ENCODE peak calls at places on chromosomes 7 and 10, in six cellular contexts. One of them, this sample, is unnamed.

GRCh38 chr10:23974886-23975830 is 233.8 kb upstream of the KIAA1217 start:
- DNase-seq in NB4: no peak
- DNase-seq in retina: no peak
- DNase-seq in stimulated activated CD4-positive, alpha-beta T cell treated with anti-CD3 and anti-CD28 coated beads, Interleukin-15, amount 100 ng/mL, for 1 hour: no peak
- DNase-seq in A172: no peak
- DNase-seq in AML-193: no peak
- DNase-seq in this sample: no peak

GRCh38 chr10:78973901-78974408 is 94.8 kb upstream of the ZMIZ1 start:
- DNase-seq in NB4: peak
- DNase-seq in retina: peak
- DNase-seq in stimulated activated CD4-positive, alpha-beta T cell treated with anti-CD3 and anti-CD28 coated beads, Interleukin-15, amount 100 ng/mL, for 1 hour: no peak
- DNase-seq in A172: peak
- DNase-seq in AML-193: no peak
- DNase-seq in this sample: peak

GRCh38 chr7:106143711-106144347 is 31.7 kb upstream of the SYPL1 start:
- DNase-seq in NB4: no peak
- DNase-seq in retina: no peak
- DNase-seq in stimulated activated CD4-positive, alpha-beta T cell treated with anti-CD3 and anti-CD28 coated beads, Interleukin-15, amount 100 ng/mL, for 1 hour: no peak
- DNase-seq in A172: no peak
- DNase-seq in AML-193: no peak
- DNase-seq in this sample: no peak

GRCh38 chr10:3897156-3897555 is 112.1 kb upstream of the KLF6 start:
- DNase-seq in NB4: no peak
- DNase-seq in retina: no peak
- DNase-seq in stimulated activated CD4-positive, alpha-beta T cell treated with anti-CD3 and anti-CD28 coated beads, Interleukin-15, amount 100 ng/mL, for 1 hour: no peak
- DNase-seq in A172: peak
- DNase-seq in AML-193: no peak
- DNase-seq in this sample: peak

GRCh38 chr10:17599089-17599488 is 18.1 kb downstream of the HACD1 start:
- DNase-seq in NB4: peak
- DNase-seq in retina: peak
- DNase-seq in stimulated activated CD4-positive, alpha-beta T cell treated with anti-CD3 and anti-CD28 coated beads, Interleukin-15, amount 100 ng/mL, for 1 hour: no peak
- DNase-seq in A172: peak
- DNase-seq in AML-193: no peak
- DNase-seq in this sample: no peak

GRCh38 chr10:53315709-53316108 is 543.1 kb upstream of the MBL2 start:
- DNase-seq in NB4: no peak
- DNase-seq in retina: no peak
- DNase-seq in stimulated activated CD4-positive, alpha-beta T cell treated with anti-CD3 and anti-CD28 coated beads, Interleukin-15, amount 100 ng/mL, for 1 hour: no peak
- DNase-seq in A172: no peak
- DNase-seq in AML-193: no peak
- DNase-seq in this sample: no peak

GRCh38 chr7:128427289-128427891 is 17.6 kb upstream of the IMPDH1 start:
- DNase-seq in NB4: peak
- DNase-seq in retina: peak
- DNase-seq in stimulated activated CD4-positive, alpha-beta T cell treated with anti-CD3 and anti-CD28 coated beads, Interleukin-15, amount 100 ng/mL, for 1 hour: no peak
- DNase-seq in A172: peak
- DNase-seq in AML-193: peak
- DNase-seq in this sample: no peak

GRCh38 chr10:43891241-43891640 is 242.6 kb upstream of the ZNF32 start:
- DNase-seq in NB4: no peak
- DNase-seq in retina: no peak
- DNase-seq in stimulated activated CD4-positive, alpha-beta T cell treated with anti-CD3 and anti-CD28 coated beads, Interleukin-15, amount 100 ng/mL, for 1 hour: no peak
- DNase-seq in A172: no peak
- DNase-seq in AML-193: no peak
- DNase-seq in this sample: no peak

GRCh38 chr10:31528834-31529233 is 209.8 kb downstream of the ZEB1 start:
- DNase-seq in NB4: no peak
- DNase-seq in retina: no peak
- DNase-seq in stimulated activated CD4-positive, alpha-beta T cell treated with anti-CD3 and anti-CD28 coated beads, Interleukin-15, amount 100 ng/mL, for 1 hour: no peak
- DNase-seq in A172: no peak
- DNase-seq in AML-193: no peak
- DNase-seq in this sample: no peak

GRCh38 chr7:112173214-112173905 is 32.8 kb downstream of the DOCK4 start:
- DNase-seq in NB4: no peak
- DNase-seq in retina: peak
- DNase-seq in stimulated activated CD4-positive, alpha-beta T cell treated with anti-CD3 and anti-CD28 coated beads, Interleukin-15, amount 100 ng/mL, for 1 hour: no peak
- DNase-seq in A172: no peak
- DNase-seq in AML-193: no peak
- DNase-seq in this sample: no peak

GRCh38 chr10:131767716-131768115 is 133.1 kb upstream of the PPP2R2D start:
- DNase-seq in NB4: no peak
- DNase-seq in retina: no peak
- DNase-seq in stimulated activated CD4-positive, alpha-beta T cell treated with anti-CD3 and anti-CD28 coated beads, Interleukin-15, amount 100 ng/mL, for 1 hour: no peak
- DNase-seq in A172: no peak
- DNase-seq in AML-193: no peak
- DNase-seq in this sample: no peak

GRCh38 chr7:98251251-98251843 is 685 bp downstream of the TECPR1 start:
- DNase-seq in NB4: peak
- DNase-seq in retina: no peak
- DNase-seq in stimulated activated CD4-positive, alpha-beta T cell treated with anti-CD3 and anti-CD28 coated beads, Interleukin-15, amount 100 ng/mL, for 1 hour: peak
- DNase-seq in A172: peak
- DNase-seq in AML-193: no peak
- DNase-seq in this sample: no peak

GRCh38 chr7:152006336-152006735 is 19.1 kb upstream of the GALNT11 start:
- DNase-seq in NB4: no peak
- DNase-seq in retina: no peak
- DNase-seq in stimulated activated CD4-positive, alpha-beta T cell treated with anti-CD3 and anti-CD28 coated beads, Interleukin-15, amount 100 ng/mL, for 1 hour: no peak
- DNase-seq in A172: peak
- DNase-seq in AML-193: no peak
- DNase-seq in this sample: no peak

GRCh38 chr10:50260791-50261281 is 9.5 kb upstream of the ASAH2 start:
- DNase-seq in NB4: peak
- DNase-seq in retina: no peak
- DNase-seq in stimulated activated CD4-positive, alpha-beta T cell treated with anti-CD3 and anti-CD28 coated beads, Interleukin-15, amount 100 ng/mL, for 1 hour: no peak
- DNase-seq in A172: no peak
- DNase-seq in AML-193: no peak
- DNase-seq in this sample: no peak

GRCh38 chr7:45660201-45660900 is 86.2 kb downstream of the ADCY1 start:
- DNase-seq in NB4: no peak
- DNase-seq in retina: no peak
- DNase-seq in stimulated activated CD4-positive, alpha-beta T cell treated with anti-CD3 and anti-CD28 coated beads, Interleukin-15, amount 100 ng/mL, for 1 hour: no peak
- DNase-seq in A172: no peak
- DNase-seq in AML-193: no peak
- DNase-seq in this sample: no peak

GRCh38 chr7:83486957-83487356 is 162.0 kb downstream of the SEMA3E start:
- DNase-seq in NB4: no peak
- DNase-seq in retina: no peak
- DNase-seq in stimulated activated CD4-positive, alpha-beta T cell treated with anti-CD3 and anti-CD28 coated beads, Interleukin-15, amount 100 ng/mL, for 1 hour: no peak
- DNase-seq in A172: no peak
- DNase-seq in AML-193: no peak
- DNase-seq in this sample: no peak

GRCh38 chr7:67955061-67955460 is 958.4 kb downstream of the TYW1 start:
- DNase-seq in NB4: no peak
- DNase-seq in retina: no peak
- DNase-seq in stimulated activated CD4-positive, alpha-beta T cell treated with anti-CD3 and anti-CD28 coated beads, Interleukin-15, amount 100 ng/mL, for 1 hour: no peak
- DNase-seq in A172: no peak
- DNase-seq in AML-193: no peak
- DNase-seq in this sample: no peak

GRCh38 chr10:91313761-91314520 is 93.5 kb downstream of the PCGF5 start:
- DNase-seq in NB4: no peak
- DNase-seq in retina: no peak
- DNase-seq in stimulated activated CD4-positive, alpha-beta T cell treated with anti-CD3 and anti-CD28 coated beads, Interleukin-15, amount 100 ng/mL, for 1 hour: no peak
- DNase-seq in A172: peak
- DNase-seq in AML-193: no peak
- DNase-seq in this sample: peak

GRCh38 chr10:74051729-74052342 is 53.9 kb downstream of the VCL start:
- DNase-seq in NB4: no peak
- DNase-seq in retina: no peak
- DNase-seq in stimulated activated CD4-positive, alpha-beta T cell treated with anti-CD3 and anti-CD28 coated beads, Interleukin-15, amount 100 ng/mL, for 1 hour: no peak
- DNase-seq in A172: no peak
- DNase-seq in AML-193: no peak
- DNase-seq in this sample: no peak

GRCh38 chr7:157671358-157672255 is 334.8 kb downstream of the DNAJB6 start:
- DNase-seq in NB4: no peak
- DNase-seq in retina: peak
- DNase-seq in stimulated activated CD4-positive, alpha-beta T cell treated with anti-CD3 and anti-CD28 coated beads, Interleukin-15, amount 100 ng/mL, for 1 hour: no peak
- DNase-seq in A172: no peak
- DNase-seq in AML-193: no peak
- DNase-seq in this sample: no peak

GRCh38 chr10:119896937-119897336 is 4.4 kb downstream of the SEC23IP start:
- DNase-seq in NB4: no peak
- DNase-seq in retina: no peak
- DNase-seq in stimulated activated CD4-positive, alpha-beta T cell treated with anti-CD3 and anti-CD28 coated beads, Interleukin-15, amount 100 ng/mL, for 1 hour: no peak
- DNase-seq in A172: no peak
- DNase-seq in AML-193: no peak
- DNase-seq in this sample: no peak

This sample was measured in amniotic stem cell.